ENCODE peak calls at places on chromosomes 13 and 19, in eight cellular contexts. Z, H, S, Q, B, D, A and L are unnamed samples.
A peak's percentile ranks its signal among the peaks of the same experiment; 100 is the strongest.

GRCh38 chr13:36345438-36346221 is 564 bp downstream of the SPART start:
- DNase-seq in Z (peak; percentile 91), H (peak; percentile 92), S (peak; percentile 72), Q (peak; percentile 44), B (peak; percentile 86), D (peak; percentile 91), A (peak; percentile 94), L (peak; percentile 75)

GRCh38 chr19:11684987-11685675 is 53.6 kb downstream of the ZNF823 start:
- DNase-seq in Z (no peak), H (no peak), S (no peak), Q (no peak), B (no peak), D (no peak), A (no peak), L (no peak)

GRCh38 chr13:110531671-110532083 is 29.8 kb downstream of the RAB20 start:
- DNase-seq in Z (no peak), H (no peak), S (peak; percentile 74), Q (no peak), B (no peak), D (no peak), A (no peak), L (no peak)

GRCh38 chr13:79212064-79212619 is 193.9 kb downstream of the RBM26 start:
- DNase-seq in Z (no peak), H (no peak), S (no peak), Q (no peak), B (no peak), D (no peak), A (no peak), L (no peak)

GRCh38 chr19:12647490-12648071 is 19.0 kb downstream of the MAN2B1 start:
- DNase-seq in Z (peak; percentile 16), H (peak; percentile 47), S (peak; percentile 79), Q (no peak), B (peak; percentile 16), D (peak; percentile 69), A (peak; percentile 40), L (peak; percentile 66)

GRCh38 chr19:7522072-7522922 is at the start of gene MCOLN1:
- DNase-seq in Z (peak; percentile 94), H (peak; percentile 97), S (peak; percentile 100), Q (peak; percentile 61), B (peak; percentile 95), D (peak; percentile 99), A (peak; percentile 98), L (peak; percentile 97)

GRCh38 chr19:10269333-10270179 is 1.4 kb upstream of the ICAM1 start:
- DNase-seq in Z (peak; percentile 62), H (peak; percentile 82), S (peak; percentile 93), Q (no peak), B (peak; percentile 68), D (peak; percentile 89), A (peak; percentile 88), L (peak; percentile 76)

GRCh38 chr19:17706750-17707181 is 12.5 kb upstream of the MAP1S start:
- DNase-seq in Z (no peak), H (peak; percentile 66), S (no peak), Q (no peak), B (peak; percentile 60), D (peak; percentile 76), A (peak; percentile 79), L (peak; percentile 32)

GRCh38 chr19:42281175-42282035 is 12.4 kb downstream of the CIC start:
- DNase-seq in Z (peak; percentile 27), H (peak; percentile 22), S (no peak), Q (no peak), B (no peak), D (peak; percentile 72), A (peak; percentile 56), L (peak; percentile 79)

GRCh38 chr13:92802776-92803175 is 423.8 kb upstream of the GPC6 start:
- DNase-seq in Z (peak; percentile 43), H (no peak), S (no peak), Q (no peak), B (no peak), D (no peak), A (no peak), L (no peak)

GRCh38 chr13:27336005-27336673 is 65.5 kb downstream of the RASL11A start:
- DNase-seq in Z (no peak), H (peak; percentile 7), S (no peak), Q (no peak), B (peak; percentile 50), D (no peak), A (peak; percentile 21), L (no peak)

GRCh38 chr19:944663-945241 is 18.9 kb downstream of the ARID3A start:
- DNase-seq in Z (no peak), H (no peak), S (no peak), Q (no peak), B (no peak), D (no peak), A (no peak), L (no peak)

GRCh38 chr13:44792096-44792495 is 197.2 kb downstream of the NUFIP1 start:
- DNase-seq in Z (no peak), H (no peak), S (no peak), Q (no peak), B (no peak), D (no peak), A (no peak), L (no peak)

GRCh38 chr13:27639186-27639585 is 17.5 kb downstream of the POLR1D start:
- DNase-seq in Z (no peak), H (no peak), S (no peak), Q (no peak), B (no peak), D (no peak), A (no peak), L (no peak)

GRCh38 chr13:77697208-77698103 is at the start of gene SLAIN1:
- DNase-seq in Z (no peak), H (no peak), S (peak; percentile 83), Q (no peak), B (peak; percentile 16), D (peak; percentile 91), A (peak; percentile 28), L (peak; percentile 22)

GRCh38 chr13:22451345-22451744 is 729.4 kb upstream of the SGCG start:
- DNase-seq in Z (no peak), H (no peak), S (no peak), Q (no peak), B (no peak), D (no peak), A (peak; percentile 27), L (peak; percentile 3)

GRCh38 chr13:113761136-113761535 is 2.1 kb downstream of the TMEM255B start:
- DNase-seq in Z (no peak), H (no peak), S (no peak), Q (no peak), B (no peak), D (no peak), A (no peak), L (no peak)

GRCh38 chr13:29435125-29435911 is 160.2 kb downstream of the SLC7A1 start:
- DNase-seq in Z (peak; percentile 95), H (peak; percentile 93), S (no peak), Q (peak; percentile 67), B (peak; percentile 66), D (no peak), A (peak; percentile 92), L (peak; percentile 85)

GRCh38 chr19:13010992-13011652 is 15.8 kb downstream of the NFIX start:
- DNase-seq in Z (no peak), H (no peak), S (no peak), Q (no peak), B (no peak), D (no peak), A (no peak), L (no peak)

GRCh38 chr19:40907968-40908735 is 26.1 kb upstream of the CYP2A7 start:
- DNase-seq in Z (no peak), H (no peak), S (no peak), Q (no peak), B (no peak), D (peak; percentile 36), A (no peak), L (no peak)

GRCh38 chr19:6354098-6354674 is 7.1 kb upstream of the CLPP start:
- DNase-seq in Z (peak; percentile 26), H (peak; percentile 43), S (no peak), Q (no peak), B (no peak), D (no peak), A (peak; percentile 33), L (peak; percentile 20)

GRCh38 chr19:45307361-45307760 is 15.3 kb downstream of the CKM start:
- DNase-seq in Z (no peak), H (no peak), S (no peak), Q (no peak), B (no peak), D (no peak), A (no peak), L (no peak)
- H3K4me3 ChIP-seq in Z (no peak overlapping the region), H (no peak overlapping the region), S (no peak overlapping the region), Q (no peak overlapping the region), B (no peak overlapping the region), D (no peak overlapping the region), A (no peak overlapping the region), L (no peak overlapping the region)

GRCh38 chr13:52845334-52845761 is 3.1 kb downstream of the PCDH8 start:
- DNase-seq in Z (no peak), H (no peak), S (no peak), Q (no peak), B (no peak), D (no peak), A (no peak), L (no peak)
- TF ChIP-seq CTCF in Z (no peak), H (no peak), S (no peak), Q (peak; percentile 8), B (peak; percentile 28), D (no peak), A (no peak), L (peak; percentile 17)

GRCh38 chr19:36256853-36257511 is 42.1 kb downstream of the ZNF146 start:
- DNase-seq in Z (no peak), H (no peak), S (no peak), Q (no peak), B (no peak), D (no peak), A (no peak), L (no peak)

GRCh38 chr19:36258028-36258875 is 43.3 kb downstream of the ZNF146 start:
- DNase-seq in Z (no peak), H (no peak), S (no peak), Q (no peak), B (no peak), D (no peak), A (no peak), L (no peak)

GRCh38 chr19:36259211-36259610 is 44.3 kb downstream of the ZNF146 start:
- DNase-seq in Z (no peak), H (no peak), S (no peak), Q (no peak), B (no peak), D (no peak), A (no peak), L (no peak)

GRCh38 chr19:36256064-36256463 is 41.2 kb downstream of the ZNF146 start:
- DNase-seq in Z (no peak), H (no peak), S (no peak), Q (no peak), B (no peak), D (no peak), A (no peak), L (no peak)

DNA sequence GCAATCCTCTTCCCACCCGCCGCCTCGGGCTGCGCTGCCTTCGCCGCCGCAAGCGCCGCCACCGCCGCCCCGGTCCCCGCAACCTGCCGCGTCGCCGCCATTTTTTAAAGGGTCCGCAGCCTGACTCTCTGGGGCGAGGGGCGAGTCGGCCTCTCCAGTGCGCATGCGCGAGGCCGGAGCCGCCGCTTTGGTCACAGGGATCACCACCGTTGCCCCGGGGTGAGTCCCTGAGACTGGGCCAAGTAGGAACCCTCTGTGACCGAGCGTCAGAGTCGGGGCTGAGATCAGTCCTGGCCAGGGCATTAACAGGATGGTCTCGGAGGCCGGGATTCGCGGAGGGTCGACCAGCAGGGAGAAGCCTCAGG is 42.6 kb downstream of the ZNF146 start:
- DNase-seq in Z (no peak), H (no peak), S (no peak), Q (no peak), B (no peak), D (peak; percentile 53), A (peak; percentile 12), L (no peak)
- H3K4me3 ChIP-seq in Z (peak overlapping the region; percentile 43), H (peak overlapping the region; percentile 5), S (peak overlapping the region; percentile 54), Q (peak overlapping the region; percentile 18), B (peak overlapping the region; percentile 39), D (peak overlapping the region; percentile 24), A (no peak overlapping the region), L (peak overlapping the region; percentile 27)

GRCh38 chr13:69935043-69935442 is 172.6 kb upstream of the ATXN8OS start:
- DNase-seq in Z (no peak), H (no peak), S (no peak), Q (no peak), B (no peak), D (no peak), A (no peak), L (peak; percentile 71)
- TF ChIP-seq CTCF in Z (no peak), H (no peak), S (no peak), Q (no peak), B (peak; percentile 31), D (peak; percentile 41), A (no peak), L (peak; percentile 69)